ENCODE peak calls at places on chromosomes 2 and 18, in seven cellular contexts. E, Z, K, H, M, N and X are unnamed samples.
A peak's percentile ranks its signal among the peaks of the same experiment; 100 is the strongest.

GRCh38 chr2:197498937-197499593 is 575 bp downstream of the HSPD1 start:
- DNase-seq in E (no peak), Z (peak; percentile 91), K (peak; percentile 85), H (no peak), M (peak; percentile 37), N (peak; percentile 44), X (peak; percentile 79)

GRCh38 chr2:45780541-45781463 is 129.3 kb downstream of the PRKCE start:
- DNase-seq in E (no peak), Z (no peak), K (peak; percentile 45), H (no peak), M (no peak), N (no peak), X (no peak)

GRCh38 chr2:157158111-157158510 is 99.4 kb upstream of the GALNT5 start:
- DNase-seq in E (no peak), Z (no peak), K (no peak), H (no peak), M (no peak), N (no peak), X (no peak)

GRCh38 chr18:29003194-29003593 is 826.3 kb upstream of the CDH2 start:
- DNase-seq in E (no peak), Z (no peak), K (no peak), H (no peak), M (no peak), N (no peak), X (no peak)

GRCh38 chr2:147092266-147092665 is 752.6 kb upstream of the ACVR2A start:
- DNase-seq in E (no peak), Z (no peak), K (no peak), H (no peak), M (no peak), N (no peak), X (no peak)

GRCh38 chr2:20625920-20626697 is 24.8 kb downstream of the HS1BP3 start:
- DNase-seq in E (no peak), Z (no peak), K (peak; percentile 64), H (no peak), M (no peak), N (no peak), X (no peak)

GRCh38 chr2:10020001-10020400 is 23.3 kb upstream of the KLF11 start:
- DNase-seq in E (no peak), Z (no peak), K (peak; percentile 56), H (no peak), M (no peak), N (no peak), X (no peak)

GRCh38 chr18:703660-704018 is 8.8 kb downstream of the ENOSF1 start:
- DNase-seq in E (no peak), Z (peak; percentile 74), K (no peak), H (no peak), M (no peak), N (no peak), X (no peak)

GRCh38 chr2:128449226-128450061 is 130.8 kb upstream of the HS6ST1 start:
- DNase-seq in E (no peak), Z (peak; percentile 78), K (peak; percentile 56), H (no peak), M (no peak), N (no peak), X (no peak)

GRCh38 chr18:22347624-22348511 is 69.8 kb downstream of the CTAGE1 start:
- DNase-seq in E (no peak), Z (peak; percentile 82), K (no peak), H (no peak), M (no peak), N (no peak), X (no peak)

GRCh38 chr2:9984217-9984739 is 32.8 kb downstream of the GRHL1 start:
- DNase-seq in E (peak; percentile 13), Z (peak; percentile 87), K (no peak), H (no peak), M (peak; percentile 34), N (no peak), X (peak; percentile 75)

GRCh38 chr2:43086451-43087221 is 139.8 kb downstream of the ZFP36L2 start:
- DNase-seq in E (no peak), Z (peak; percentile 99), K (peak; percentile 94), H (no peak), M (no peak), N (peak; percentile 74), X (no peak)

GRCh38 chr2:201701591-201701990 is 3.1 kb upstream of the MPP4 start:
- DNase-seq in E (no peak), Z (no peak), K (no peak), H (no peak), M (no peak), N (no peak), X (no peak)

GRCh38 chr18:77058186-77058847 is 74.3 kb downstream of the MBP start:
- DNase-seq in E (no peak), Z (no peak), K (peak; percentile 84), H (no peak), M (no peak), N (no peak), X (no peak)

DNA sequence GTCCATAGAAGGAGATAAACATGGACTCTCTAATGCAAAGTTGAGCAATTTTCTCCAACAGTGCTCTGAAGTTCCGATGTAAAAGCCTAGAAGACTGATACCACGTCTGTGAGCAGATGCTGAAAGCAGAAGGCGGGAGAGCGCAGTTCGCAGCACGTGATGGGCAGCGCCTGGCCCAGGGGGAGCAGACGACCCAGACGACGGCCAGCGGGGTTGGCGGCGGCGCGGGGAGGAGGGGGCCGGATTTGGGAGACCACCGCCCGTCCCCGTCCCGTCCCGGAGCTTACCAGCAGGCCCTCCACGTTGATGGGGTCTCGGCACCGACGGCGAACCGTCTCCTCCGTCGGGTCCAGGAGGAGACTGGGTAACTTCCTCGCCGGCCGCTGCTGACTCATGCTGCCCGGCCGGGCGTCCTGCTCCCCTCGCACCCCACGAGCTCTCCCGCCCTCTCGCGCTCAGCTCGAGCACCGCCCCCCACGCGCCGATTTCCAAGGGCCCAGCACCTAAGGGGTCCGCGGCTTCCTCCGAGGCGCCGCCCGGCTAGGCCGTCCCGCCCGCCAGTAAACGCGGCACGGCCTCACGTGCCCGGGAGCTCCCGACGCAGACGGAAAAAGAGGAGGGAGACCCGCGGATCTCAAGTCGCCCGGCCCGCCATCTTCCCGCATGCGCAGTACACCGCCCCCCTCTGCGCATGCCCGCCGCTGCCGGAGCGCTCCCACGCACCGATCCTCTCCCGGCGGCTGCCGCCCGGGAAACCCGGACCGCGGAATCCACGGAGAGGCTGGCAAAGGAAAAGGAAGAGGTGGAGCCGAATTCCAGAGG is at the start of gene E2F6:
- DNase-seq in E (peak; percentile 24), Z (peak; percentile 91), K (peak; percentile 96), H (peak; percentile 39), M (peak; percentile 63), N (peak; percentile 84), X (peak; percentile 88)
- TF ChIP-seq POLR2A in E (peak; percentile 76), Z (peak; percentile 89), K (peak; percentile 77), H (peak; percentile 86), M (peak; percentile 67), N (peak; percentile 93), X (peak; percentile 57)

GRCh38 chr18:35707674-35708073 is 126.1 kb downstream of the GALNT1 start:
- DNase-seq in E (no peak), Z (no peak), K (no peak), H (no peak), M (no peak), N (no peak), X (no peak)

GRCh38 chr18:35714539-35714938 is 133.0 kb downstream of the GALNT1 start:
- DNase-seq in E (no peak), Z (no peak), K (no peak), H (no peak), M (no peak), N (no peak), X (no peak)

GRCh38 chr18:35713545-35713944 is 132.0 kb downstream of the GALNT1 start:
- DNase-seq in E (no peak), Z (no peak), K (no peak), H (no peak), M (no peak), N (no peak), X (no peak)

GRCh38 chr18:35710581-35710980 is 129.0 kb downstream of the GALNT1 start:
- DNase-seq in E (no peak), Z (no peak), K (no peak), H (no peak), M (no peak), N (no peak), X (no peak)

DNA sequence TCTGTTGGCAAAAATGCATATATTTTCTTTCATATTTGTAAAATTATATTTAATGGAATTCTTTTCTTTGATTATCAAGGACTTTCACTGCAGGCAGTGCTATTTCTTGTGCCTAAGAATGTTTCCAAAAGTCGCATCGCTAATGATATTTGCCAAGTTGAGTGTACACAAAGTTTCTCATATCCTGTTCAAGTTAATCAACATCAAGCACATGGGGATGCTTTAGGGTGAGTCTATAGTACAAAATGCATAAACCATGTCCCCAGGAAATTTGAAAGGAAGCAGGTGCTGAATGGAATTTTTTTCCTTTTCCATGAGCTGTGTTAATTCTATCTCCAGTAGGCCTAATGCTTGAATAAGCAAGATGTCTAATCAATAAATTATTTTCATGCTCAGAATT is 129.7 kb downstream of the GALNT1 start:
- DNase-seq in E (no peak), Z (no peak), K (no peak), H (no peak), M (no peak), N (no peak), X (no peak)
- TF ChIP-seq POLR2A in E (no peak), Z (no peak), K (no peak), H (no peak), M (no peak), N (no peak), X (no peak)

GRCh38 chr2:123456416-123456815 is 568.7 kb upstream of the CNTNAP5 start:
- DNase-seq in E (no peak), Z (no peak), K (no peak), H (no peak), M (no peak), N (no peak), X (no peak)
- TF ChIP-seq POLR2A in E (no peak), Z (no peak), K (no peak), H (no peak), M (no peak), N (no peak), X (no peak)

DNA sequence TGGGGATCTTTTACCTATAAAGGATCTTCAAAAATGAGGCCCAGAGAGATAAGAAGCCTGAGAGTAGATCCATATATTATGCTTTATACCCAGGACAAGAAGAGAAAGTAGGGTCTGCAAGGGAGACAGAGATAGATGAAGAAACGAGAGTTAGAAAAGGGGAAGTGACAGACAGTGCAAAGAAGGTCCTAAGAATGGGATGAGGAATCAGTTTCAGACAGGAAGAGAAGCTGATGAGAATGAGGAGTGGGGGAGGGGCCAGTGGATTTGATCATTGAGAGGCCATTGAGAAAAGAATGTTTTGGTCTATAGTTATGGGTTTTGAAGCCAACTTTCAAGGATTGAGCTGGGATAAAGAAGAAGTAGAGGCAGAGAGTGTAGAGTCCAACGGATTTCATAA is 46.8 kb upstream of the CD28 start:
- DNase-seq in E (no peak), Z (no peak), K (no peak), H (no peak), M (peak; percentile 23), N (no peak), X (no peak)
- TF ChIP-seq POLR2A in E (no peak), Z (no peak), K (no peak), H (no peak), M (no peak), N (no peak), X (no peak)

DNA sequence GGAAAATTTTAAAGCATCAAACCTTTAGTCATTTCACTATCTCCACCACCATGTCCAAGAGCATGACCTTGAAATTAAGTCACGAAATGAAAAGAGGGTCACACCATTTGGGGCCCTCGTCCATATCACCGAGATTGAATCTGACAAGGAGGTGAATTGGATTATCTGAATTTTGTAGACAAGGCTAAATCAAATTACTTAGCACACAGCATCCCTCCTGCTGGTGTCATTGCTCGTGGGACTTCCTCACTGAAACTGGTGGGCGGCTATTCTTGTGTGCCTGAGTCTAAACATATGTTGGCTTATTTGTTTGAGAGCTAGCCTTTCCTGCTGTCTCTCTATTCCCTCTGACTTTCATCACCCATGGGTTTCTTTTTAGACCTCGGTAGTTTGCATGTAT is 64.6 kb upstream of the CNGA3 start:
- DNase-seq in E (no peak), Z (no peak), K (no peak), H (no peak), M (no peak), N (no peak), X (no peak)
- TF ChIP-seq POLR2A in E (no peak), Z (no peak), K (no peak), H (no peak), M (no peak), N (no peak), X (no peak)